ENCODE peak calls at places on chromosome 12, in four cellular contexts. W is HepG2, C is GM12878, V is H1. D is an unnamed sample.

GRCh38 chr12:67539946-67540345 is 108.6 kb upstream of the DYRK2 start:
- DNase-seq in W (no peak), C (no peak), V (no peak), D (no peak)

GRCh38 chr12:12482150-12482761 is 80.4 kb downstream of the DUSP16 start:
- DNase-seq in W (no peak), C (no peak), V (no peak), D (no peak)

GRCh38 chr12:109308534-109309440 is at the start of gene FOXN4:
- DNase-seq in W (no peak), C (no peak), V (peak), D (no peak)

GRCh38 chr12:46579474-46579873 is 206.9 kb upstream of the SLC38A2 start:
- DNase-seq in W (peak), C (no peak), V (no peak), D (no peak)

GRCh38 chr12:2958432-2959193 is 584 bp upstream of the TEAD4 start:
- DNase-seq in W (peak), C (no peak), V (peak), D (peak)

GRCh38 chr12:90618606-90619005 is 336.4 kb downstream of the CCER1 start:
- DNase-seq in W (no peak), C (no peak), V (no peak), D (no peak)

GRCh38 chr12:19496249-19497208 is 57.2 kb downstream of the AEBP2 start:
- DNase-seq in W (no peak), C (no peak), V (no peak), D (peak)

GRCh38 chr12:123519151-123520001 is 14.1 kb downstream of the RILPL1 start:
- DNase-seq in W (peak), C (no peak), V (no peak), D (peak)

GRCh38 chr12:42085596-42085995 is 59.1 kb downstream of the GXYLT1 start:
- DNase-seq in W (no peak), C (no peak), V (no peak), D (no peak)

GRCh38 chr12:87082756-87083155 is 826.6 kb upstream of the MGAT4C start:
- DNase-seq in W (no peak), C (no peak), V (no peak), D (no peak)

GRCh38 chr12:104226672-104227071 is 11.1 kb downstream of the TXNRD1 start:
- DNase-seq in W (no peak), C (no peak), V (no peak), D (no peak)

GRCh38 chr12:50597200-50598195 is 92.7 kb downstream of the DIP2B start:
- DNase-seq in W (no peak), C (peak), V (no peak), D (no peak)

GRCh38 chr12:25976289-25976688 is 17.8 kb downstream of the RASSF8 start:
- DNase-seq in W (no peak), C (no peak), V (no peak), D (no peak)

GRCh38 chr12:110179291-110179690 is 55.1 kb downstream of the IFT81 start:
- DNase-seq in W (no peak), C (no peak), V (no peak), D (no peak)

GRCh38 chr12:89154743-89155530 is 197.4 kb downstream of the DUSP6 start:
- DNase-seq in W (no peak), C (no peak), V (no peak), D (no peak)

GRCh38 chr12:89157413-89157812 is 194.9 kb downstream of the DUSP6 start:
- DNase-seq in W (peak), C (no peak), V (no peak), D (no peak)

GRCh38 chr12:89153341-89153740 is 199.0 kb downstream of the DUSP6 start:
- DNase-seq in W (no peak), C (no peak), V (no peak), D (no peak)

GRCh38 chr12:89156862-89157262 is 195.4 kb downstream of the DUSP6 start:
- DNase-seq in W (no peak), C (no peak), V (no peak), D (no peak)

DNA sequence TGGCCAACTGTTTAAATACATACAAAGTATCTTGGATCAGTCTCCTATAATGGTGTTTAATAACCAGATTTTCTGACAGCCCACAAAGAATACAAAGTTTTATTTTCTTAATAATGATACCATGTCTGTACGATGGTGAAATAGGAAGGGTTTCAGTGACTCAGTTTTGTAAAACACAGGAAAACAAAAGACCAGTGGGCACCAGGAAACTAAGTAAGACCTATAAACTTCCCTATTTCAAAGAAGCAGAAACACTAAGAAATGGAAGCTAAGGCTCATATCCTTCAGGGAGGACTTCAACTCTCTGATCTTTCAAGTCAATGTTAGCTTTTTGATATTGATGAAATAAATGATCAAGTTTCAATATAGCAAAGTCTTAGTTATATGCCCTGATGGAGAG is 196.0 kb downstream of the DUSP6 start:
- DNase-seq in W (no peak), C (no peak), V (no peak), D (no peak)
- TF ChIP-seq SUZ12 in W (no peak), C (no peak), V (no peak), D (no peak)

DNA sequence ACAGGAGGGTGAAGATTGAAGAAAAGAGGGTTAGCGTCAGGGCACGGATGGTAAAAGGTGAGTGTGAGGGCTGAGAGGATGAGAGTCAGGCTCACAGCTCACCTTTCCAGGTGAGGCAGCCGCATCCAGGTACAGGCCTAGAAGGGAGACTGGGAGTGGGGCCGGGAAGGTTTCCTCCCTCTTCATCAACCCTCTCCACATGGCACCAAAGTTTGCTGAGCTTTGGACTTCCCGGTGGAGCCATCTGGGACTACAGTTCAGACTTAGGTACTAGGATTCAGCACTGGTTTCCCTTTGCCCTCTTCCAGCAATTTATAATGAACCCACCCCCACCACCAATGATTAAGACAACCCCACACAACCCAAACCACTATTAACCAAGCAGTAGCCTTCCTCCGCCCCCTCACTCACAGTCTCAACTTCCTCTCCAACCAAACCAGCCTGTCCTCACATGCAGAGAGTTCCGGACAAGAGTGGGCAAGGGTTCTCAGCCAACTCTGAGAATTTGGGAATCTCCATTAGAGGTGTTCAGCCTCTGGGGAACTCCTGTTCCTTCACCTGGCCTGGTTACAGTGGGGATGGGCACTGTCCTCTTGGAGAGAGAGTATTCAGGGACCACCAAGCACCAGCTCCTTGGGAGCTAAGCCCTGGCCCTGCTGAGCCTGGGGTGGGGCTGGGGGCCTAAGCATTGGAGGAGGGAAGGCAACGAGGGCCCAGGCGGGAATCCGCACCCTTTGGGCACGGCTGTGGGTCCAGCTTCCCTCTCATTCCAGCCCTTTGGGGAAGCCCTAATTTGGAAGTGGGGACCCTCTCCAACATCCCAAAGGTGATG is 2.3 kb upstream of the HOXC4 start:
- DNase-seq in W (no peak), C (no peak), V (no peak), D (no peak)
- TF ChIP-seq YY1 in W (no peak), C (no peak), V (no peak), D (no peak)

GRCh38 chr12:30792085-30792484 is 37.3 kb upstream of the CAPRIN2 start:
- DNase-seq in W (no peak), C (no peak), V (no peak), D (no peak)
- H3K4me3 ChIP-seq in W (no peak), C (no peak), V (no peak), D (no peak)

DNA sequence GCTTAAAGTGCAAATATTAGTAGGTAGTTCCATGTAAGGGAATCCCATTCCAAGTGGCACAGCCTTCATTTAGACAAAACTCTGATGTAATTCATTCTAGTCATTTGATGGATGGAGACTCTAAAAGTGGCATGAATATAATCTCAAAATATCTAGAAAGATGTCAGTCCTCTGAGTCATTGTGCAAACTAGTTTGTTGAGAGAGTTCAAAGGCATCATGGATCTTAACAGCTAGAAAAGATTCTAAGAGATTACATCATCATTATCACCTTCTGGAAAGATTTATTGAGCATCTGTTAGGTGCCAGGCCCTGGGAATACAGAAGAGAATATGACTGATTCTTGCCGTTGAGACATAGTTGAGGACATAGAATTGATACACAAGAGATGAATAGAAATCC is 30.7 kb downstream of the CRADD start:
- DNase-seq in W (peak), C (no peak), V (no peak), D (no peak)
- TF ChIP-seq SUZ12 in W (no peak), C (no peak), V (no peak), D (no peak)

GRCh38 chr12:57839996-57840395 is 6.5 kb downstream of the CTDSP2 start:
- DNase-seq in W (no peak), C (no peak), V (no peak), D (no peak)
- TF ChIP-seq YY1 in W (no peak), C (no peak), V (no peak), D (no peak)

D was measured in NT2/D1.